ENCODE peak calls at places on chromosomes 1 and 21, in nine cellular contexts. T, Z, B, U, N, R, Q, D and G are unnamed samples.
A peak's percentile ranks its signal among the peaks of the same experiment; 100 is the strongest.

GRCh38 chr21:29904359-29905282 is 35.2 kb downstream of the GRIK1 start:
- DNase-seq in R (peak; percentile 66), B (no peak), Z (no peak), U (peak; percentile 21), Q (no peak), T (peak; percentile 2), N (peak; percentile 84), D (no peak), G (no peak)

GRCh38 chr1:60904079-60904852 is 178.1 kb upstream of the NFIA start:
- DNase-seq in T (peak; percentile 14), D (no peak), Q (no peak), U (peak; percentile 14), N (peak; percentile 76), Z (no peak), R (no peak), B (peak; percentile 23), G (no peak)

GRCh38 chr1:242585616-242586354 is 61.3 kb upstream of the PLD5 start:
- DNase-seq in Z (no peak), B (no peak), D (no peak), N (no peak), U (no peak), T (no peak), R (no peak), Q (no peak), G (no peak)

GRCh38 chr21:21232320-21232719 is 234.1 kb downstream of the NCAM2 start:
- DNase-seq in Q (no peak), B (peak; percentile 2), R (peak; percentile 4), U (peak; percentile 64), Z (no peak), T (no peak), N (peak; percentile 69), D (no peak), G (peak; percentile 5)

GRCh38 chr21:36542312-36543101 is 62.6 kb upstream of the CLDN14 start:
- DNase-seq in Q (peak; percentile 45), R (no peak), D (no peak), B (no peak), T (no peak), N (no peak), U (no peak), Z (no peak), G (no peak)

GRCh38 chr1:27106561-27107323 is 48.2 kb downstream of the SLC9A1 start:
- DNase-seq in R (no peak), D (no peak), U (no peak), B (no peak), Z (no peak), T (no peak), Q (no peak), N (no peak), G (no peak)

GRCh38 chr1:166089804-166090203 is 77.0 kb downstream of the FAM78B start:
- DNase-seq in N (no peak), R (no peak), T (no peak), D (no peak), Z (no peak), B (no peak), Q (no peak), U (peak; percentile 22), G (no peak)

GRCh38 chr1:245301162-245301580 is 146.4 kb downstream of the KIF26B start:
- DNase-seq in R (no peak), B (no peak), Z (no peak), D (no peak), Q (no peak), N (peak; percentile 29), T (peak; percentile 51), U (peak; percentile 77), G (peak; percentile 23)